ENCODE peak calls at places on chromosomes 6 and 20, in five cellular contexts. W is NCI-H1417; O is progenitor cell of endocrine pancreas; T is NCI-H187; E is activated effector memory CD4-positive, alpha-beta T cell treated with Interleukin-2 at 50 U/mL for 16 hours. G is an unnamed sample.

GRCh38 chr6:40936810-40937209 is 102.2 kb downstream of the UNC5CL start:
- DNase-seq in T (no peak), W (no peak), E (no peak), O (no peak), G (no peak)

GRCh38 chr20:42635699-42636411 is 553.9 kb downstream of the PTPRT start:
- DNase-seq in W (no peak), T (no peak), O (no peak), E (no peak), G (no peak)

GRCh38 chr20:31472395-31473330 is 2.3 kb downstream of the DEFB124 start:
- DNase-seq in T (no peak), E (no peak), W (no peak), O (no peak), G (no peak)

GRCh38 chr6:113649916-113650609 is 207.1 kb upstream of the MARCKS start:
- DNase-seq in W (no peak), E (no peak), T (no peak), O (no peak), G (no peak)

GRCh38 chr6:106547961-106548453 is 81.3 kb downstream of the RTN4IP1 start:
- DNase-seq in W (no peak), O (no peak), E (no peak), T (no peak), G (no peak)

GRCh38 chr6:142463988-142464387 is 162.2 kb downstream of the ADGRG6 start:
- DNase-seq in O (no peak), W (no peak), E (no peak), T (no peak), G (no peak)

GRCh38 chr6:27059621-27060425 is 187.7 kb upstream of the PRSS16 start:
- DNase-seq in E (no peak), O (no peak), W (peak), T (peak), G (no peak)

GRCh38 chr20:63500151-63500901 is 1.4 kb upstream of the EEF1A2 start:
- DNase-seq in W (no peak), O (peak), T (no peak), E (no peak), G (no peak)

GRCh38 chr6:167679137-167679736 is 147.5 kb upstream of the AFDN start:
- DNase-seq in E (no peak), W (no peak), T (no peak), O (no peak), G (no peak)

GRCh38 chr20:25468126-25469075 is 60.9 kb downstream of the GINS1 start:
- DNase-seq in T (no peak), E (no peak), O (no peak), W (no peak), G (no peak)

GRCh38 chr20:59571591-59572314 is 32.6 kb upstream of the PHACTR3 start:
- DNase-seq in T (no peak), W (peak), E (peak), O (peak), G (peak)